ENCODE peak calls at places on chromosomes 12 and 14, in seven cellular contexts. V, H, C, N, K, I and U are unnamed samples.

GRCh38 chr12:93000026-93000425 is 70.9 kb upstream of the EEA1 start:
- DNase-seq in V (no peak), H (no peak), C (no peak), N (no peak), K (peak), I (no peak), U (no peak)

GRCh38 chr12:75825686-75826085 is 205.9 kb downstream of the PHLDA1 start:
- DNase-seq in V (peak), H (peak), C (no peak), N (no peak), K (peak), I (no peak), U (no peak)

GRCh38 chr12:116958402-116959197 is 47.9 kb downstream of the FBXW8 start:
- DNase-seq in V (peak), H (no peak), C (no peak), N (no peak), K (no peak), I (no peak), U (no peak)

GRCh38 chr14:67267929-67268328 is 26.7 kb downstream of the PALS1 start:
- DNase-seq in V (no peak), H (no peak), C (no peak), N (no peak), K (no peak), I (no peak), U (no peak)

GRCh38 chr14:104322531-104323466 is 184.4 kb downstream of the KIF26A start:
- DNase-seq in V (no peak), H (no peak), C (no peak), N (no peak), K (no peak), I (peak), U (no peak)

GRCh38 chr12:120361506-120362208 is 7.3 kb downstream of the MSI1 start:
- DNase-seq in V (peak), H (peak), C (peak), N (peak), K (peak), I (peak), U (peak)

GRCh38 chr12:12929696-12930095 is 22.3 kb downstream of the GPRC5D start:
- DNase-seq in V (no peak), H (no peak), C (no peak), N (no peak), K (no peak), I (no peak), U (no peak)

GRCh38 chr12:52209321-52209720 is 17.5 kb upstream of the KRT80 start:
- DNase-seq in V (no peak), H (no peak), C (no peak), N (no peak), K (no peak), I (no peak), U (no peak)

GRCh38 chr12:62694632-62695031 is 228.0 kb downstream of the MON2 start:
- DNase-seq in V (no peak), H (no peak), C (no peak), N (no peak), K (no peak), I (no peak), U (no peak)

DNA sequence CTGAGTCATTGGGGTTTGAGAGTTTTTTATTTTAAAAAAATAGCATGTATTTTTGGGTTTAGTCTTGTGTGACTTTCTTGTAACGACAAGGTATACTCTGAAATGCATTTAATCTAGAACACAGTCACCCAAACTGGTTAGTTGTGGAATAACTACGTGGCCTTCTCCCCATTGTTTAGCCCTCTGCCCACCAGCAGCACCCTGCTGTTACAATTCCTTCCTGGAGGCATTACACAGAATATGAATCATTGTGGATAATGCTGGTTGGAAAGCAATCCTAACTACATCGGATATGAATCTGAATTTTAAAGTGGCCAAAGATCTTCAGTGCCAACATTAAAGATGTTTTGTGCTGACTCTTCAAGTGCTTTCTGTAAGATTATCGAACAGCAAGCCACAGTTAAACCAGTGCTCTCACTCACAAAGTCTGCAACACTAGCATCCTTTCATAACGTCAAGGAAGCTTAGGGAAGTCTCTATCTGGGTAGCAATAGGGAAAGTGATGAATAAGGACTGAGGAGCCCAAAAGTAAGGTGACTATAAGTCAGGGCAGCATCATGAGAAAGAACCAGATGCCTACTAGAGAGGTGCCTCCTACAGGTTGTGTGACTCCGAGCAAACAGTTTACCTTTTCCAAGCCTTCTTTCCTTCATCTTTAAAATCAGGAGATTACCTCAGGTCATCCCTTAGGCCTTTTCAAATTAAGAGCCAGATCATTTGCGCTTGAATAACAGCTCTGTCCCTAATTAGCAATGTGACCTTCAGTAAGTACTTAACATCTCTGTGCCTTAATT is 40.4 kb downstream of the RTN1 start:
- DNase-seq in V (no peak), H (no peak), C (no peak), N (peak), K (peak), I (no peak), U (no peak)
- H2BK120ac ChIP-seq in V (no peak), H (no peak), C (no peak), N (no peak), K (no peak), I (no peak), U (no peak)

DNA sequence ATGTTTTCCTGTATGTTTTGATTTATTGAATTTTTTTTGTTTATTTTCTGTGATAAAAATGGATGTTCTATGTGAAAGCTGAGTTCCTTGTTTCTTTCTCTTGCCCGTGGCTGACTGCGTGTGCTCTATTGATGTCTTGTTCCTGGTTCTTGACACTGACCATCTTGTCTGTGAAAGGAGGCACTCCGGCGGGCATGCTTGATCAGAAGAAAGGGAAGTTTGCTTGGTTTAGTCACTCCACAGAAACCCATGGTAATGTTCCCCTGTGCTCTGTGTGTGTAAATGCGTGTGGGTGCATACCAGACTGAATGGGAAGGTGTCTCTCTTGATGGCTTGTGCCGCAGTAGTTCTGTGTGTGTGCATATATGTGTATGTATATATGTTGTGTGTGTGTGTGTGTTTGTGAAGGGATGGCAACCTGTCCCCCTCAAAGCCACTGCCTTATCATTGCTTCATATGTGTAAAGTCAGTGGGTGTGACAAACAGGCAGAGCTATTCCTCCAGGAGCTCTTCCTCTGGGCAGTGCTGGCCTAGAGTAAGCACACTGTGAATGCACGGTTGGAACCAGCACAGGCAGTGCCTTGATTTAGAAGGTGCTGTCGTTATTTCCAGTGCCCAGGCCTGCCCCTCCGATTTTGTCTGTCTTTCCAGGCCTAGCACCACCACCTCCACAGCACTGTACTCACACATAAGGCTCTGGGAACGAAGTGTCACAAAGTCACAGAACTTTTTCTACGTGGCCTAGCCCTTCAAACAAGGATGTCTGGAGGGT is 247.3 kb upstream of the FKBP4 start:
- DNase-seq in V (no peak), H (no peak), C (no peak), N (no peak), K (no peak), I (no peak), U (no peak)
- H2BK120ac ChIP-seq in V (no peak), H (no peak), C (no peak), N (no peak), K (no peak), I (no peak), U (no peak)

GRCh38 chr12:104060791-104061190 is 3.5 kb upstream of the HCFC2 start:
- DNase-seq in V (no peak), H (no peak), C (no peak), N (no peak), K (peak), I (no peak), U (no peak)

GRCh38 chr12:104064031-104064841 is at the start of gene HCFC2:
- DNase-seq in V (peak), H (peak), C (peak), N (peak), K (peak), I (peak), U (peak)

GRCh38 chr12:104059963-104060362 is 4.4 kb upstream of the HCFC2 start:
- DNase-seq in V (no peak), H (no peak), C (no peak), N (no peak), K (no peak), I (no peak), U (no peak)

GRCh38 chr12:104063712-104064030 is 660 bp upstream of the HCFC2 start:
- DNase-seq in V (peak), H (peak), C (no peak), N (no peak), K (peak), I (no peak), U (no peak)

DNA sequence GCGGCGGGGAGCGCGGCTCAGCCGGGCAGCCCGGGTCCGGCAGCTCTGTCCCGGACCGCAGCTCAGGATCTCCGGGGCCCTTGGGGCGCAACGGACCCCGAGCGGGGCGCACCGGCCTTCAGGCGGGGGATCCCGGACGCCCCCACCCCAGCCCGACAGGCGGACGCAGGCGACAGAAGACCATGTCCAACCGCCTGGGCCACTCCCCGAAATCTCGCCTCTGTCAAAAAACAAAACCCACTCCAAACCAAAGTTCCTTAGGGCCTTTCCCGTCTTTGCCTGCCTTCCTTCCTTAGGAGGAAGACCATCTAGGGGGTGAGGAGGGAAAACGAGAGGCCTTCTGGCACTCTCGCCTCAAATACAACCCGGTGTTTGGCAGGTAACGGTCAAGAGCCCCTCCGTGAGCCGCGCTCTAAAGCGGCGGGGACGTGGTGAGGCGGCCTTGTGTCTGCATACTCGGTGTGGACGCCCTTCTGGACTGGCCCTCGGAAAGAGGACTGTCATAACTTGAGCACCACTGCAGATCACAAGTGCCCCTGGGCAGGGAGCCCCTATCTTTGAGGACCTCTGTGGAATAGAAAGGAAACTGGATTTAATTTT is 611 bp downstream of the HCFC2 start:
- DNase-seq in V (no peak), H (peak), C (peak), N (peak), K (peak), I (no peak), U (no peak)
- H2BK120ac ChIP-seq in V (peak), H (no peak), C (no peak), N (no peak), K (no peak), I (no peak), U (no peak)

GRCh38 chr14:100686858-100687257 is 39.8 kb upstream of the DLK1 start:
- DNase-seq in V (no peak), H (no peak), C (no peak), N (no peak), K (no peak), I (no peak), U (no peak)
- H2BK120ac ChIP-seq in V (no peak), H (no peak), C (no peak), N (no peak), K (no peak), I (no peak), U (no peak)

DNA sequence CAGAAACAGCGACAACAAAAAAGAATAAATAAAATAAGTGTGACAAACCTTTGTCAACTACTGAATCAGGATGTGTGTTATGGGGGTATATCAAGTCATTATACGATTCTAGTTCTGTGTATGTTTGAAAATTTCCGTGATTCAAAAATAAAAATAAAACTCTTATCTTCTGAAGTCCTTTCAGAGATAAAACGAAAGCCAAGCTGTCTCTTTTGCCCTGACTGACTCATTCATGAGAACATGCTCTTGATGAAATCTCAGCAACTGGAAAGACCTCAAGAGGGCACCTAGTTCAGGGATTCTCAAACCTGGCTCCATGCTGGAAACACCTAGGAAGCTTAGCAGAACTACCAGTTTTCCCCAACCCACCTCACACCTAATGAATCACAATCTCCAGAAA is 9.2 kb downstream of the FOXN3 start:
- DNase-seq in V (peak), H (peak), C (no peak), N (peak), K (peak), I (no peak), U (no peak)
- H2BK120ac ChIP-seq in V (no peak), H (no peak), C (no peak), N (no peak), K (no peak), I (no peak), U (no peak)